ENCODE peak calls at places on chromosomes 1 and 21, in ten cellular contexts. One of them, this sample, is unnamed. For H3K4me1, the result is how much of the 10 kb centered on the place peaks cover.

GRCh38 chr1:230891984-230892383 is 23.7 kb upstream of the C1orf198 start:
- DNase-seq in breast epithelium: no peak
- DNase-seq in right lobe of liver: no peak
- DNase-seq in stomach: no peak
- DNase-seq in heart left ventricle: no peak
- DNase-seq in tibial nerve: no peak
- DNase-seq in ovary: no peak
- DNase-seq in suprapubic skin: no peak
- DNase-seq in adrenal gland: no peak
- DNase-seq in A549: no peak
- DNase-seq in this sample: no peak

GRCh38 chr1:230201445-230201844 is 134.4 kb downstream of the GALNT2 start:
- DNase-seq in breast epithelium: no peak
- DNase-seq in tibial nerve: no peak
- DNase-seq in right lobe of liver: no peak
- DNase-seq in ovary: no peak
- DNase-seq in heart left ventricle: no peak
- DNase-seq in suprapubic skin: no peak
- DNase-seq in stomach: no peak
- DNase-seq in A549: no peak
- DNase-seq in adrenal gland: no peak
- DNase-seq in this sample: no peak

GRCh38 chr1:236753554-236753953 is 41.5 kb upstream of the MTR start:
- DNase-seq in heart left ventricle: no peak
- DNase-seq in adrenal gland: no peak
- DNase-seq in suprapubic skin: no peak
- DNase-seq in stomach: no peak
- DNase-seq in A549: peak
- DNase-seq in ovary: no peak
- DNase-seq in tibial nerve: no peak
- DNase-seq in right lobe of liver: no peak
- DNase-seq in breast epithelium: no peak
- DNase-seq in this sample: peak

GRCh38 chr1:54161495-54162168 is 8.8 kb upstream of the CDCP2 start:
- DNase-seq in right lobe of liver: no peak
- DNase-seq in suprapubic skin: no peak
- DNase-seq in adrenal gland: no peak
- DNase-seq in A549: no peak
- DNase-seq in heart left ventricle: no peak
- DNase-seq in ovary: no peak
- DNase-seq in tibial nerve: no peak
- DNase-seq in stomach: no peak
- DNase-seq in breast epithelium: no peak
- DNase-seq in this sample: no peak

GRCh38 chr1:207026177-207026576 is 6.4 kb downstream of the C1orf116 start:
- DNase-seq in A549: no peak
- DNase-seq in right lobe of liver: no peak
- DNase-seq in suprapubic skin: no peak
- DNase-seq in ovary: no peak
- DNase-seq in heart left ventricle: no peak
- DNase-seq in adrenal gland: no peak
- DNase-seq in breast epithelium: no peak
- DNase-seq in tibial nerve: no peak
- DNase-seq in stomach: no peak
- DNase-seq in this sample: no peak

GRCh38 chr21:39911286-39911685 is 44.0 kb downstream of the PCP4 start:
- DNase-seq in tibial nerve: no peak
- DNase-seq in A549: peak
- DNase-seq in right lobe of liver: no peak
- DNase-seq in adrenal gland: no peak
- DNase-seq in ovary: no peak
- DNase-seq in suprapubic skin: no peak
- DNase-seq in stomach: no peak
- DNase-seq in heart left ventricle: no peak
- DNase-seq in breast epithelium: no peak
- DNase-seq in this sample: no peak

GRCh38 chr1:163703794-163704193 is 382.0 kb downstream of the NUF2 start:
- DNase-seq in ovary: no peak
- DNase-seq in heart left ventricle: no peak
- DNase-seq in breast epithelium: no peak
- DNase-seq in tibial nerve: no peak
- DNase-seq in adrenal gland: no peak
- DNase-seq in suprapubic skin: no peak
- DNase-seq in right lobe of liver: no peak
- DNase-seq in stomach: no peak
- DNase-seq in A549: no peak
- DNase-seq in this sample: no peak

GRCh38 chr1:160330119-160330518 is 12.9 kb downstream of the COPA start:
- DNase-seq in adrenal gland: no peak
- DNase-seq in right lobe of liver: no peak
- DNase-seq in heart left ventricle: no peak
- DNase-seq in ovary: no peak
- DNase-seq in stomach: no peak
- DNase-seq in A549: no peak
- DNase-seq in tibial nerve: no peak
- DNase-seq in suprapubic skin: no peak
- DNase-seq in breast epithelium: no peak
- DNase-seq in this sample: no peak

GRCh38 chr1:203331224-203331623 is 19.7 kb downstream of the FMOD start:
- DNase-seq in adrenal gland: no peak
- DNase-seq in tibial nerve: no peak
- DNase-seq in ovary: no peak
- DNase-seq in stomach: no peak
- DNase-seq in heart left ventricle: no peak
- DNase-seq in right lobe of liver: no peak
- DNase-seq in A549: no peak
- DNase-seq in breast epithelium: no peak
- DNase-seq in suprapubic skin: no peak
- DNase-seq in this sample: no peak

GRCh38 chr1:22849770-22850169 is 122.9 kb downstream of the LACTBL1 start:
- DNase-seq in stomach: no peak
- DNase-seq in suprapubic skin: no peak
- DNase-seq in right lobe of liver: no peak
- DNase-seq in A549: no peak
- DNase-seq in breast epithelium: no peak
- DNase-seq in heart left ventricle: no peak
- DNase-seq in adrenal gland: no peak
- DNase-seq in tibial nerve: no peak
- DNase-seq in ovary: no peak
- DNase-seq in this sample: no peak

DNA sequence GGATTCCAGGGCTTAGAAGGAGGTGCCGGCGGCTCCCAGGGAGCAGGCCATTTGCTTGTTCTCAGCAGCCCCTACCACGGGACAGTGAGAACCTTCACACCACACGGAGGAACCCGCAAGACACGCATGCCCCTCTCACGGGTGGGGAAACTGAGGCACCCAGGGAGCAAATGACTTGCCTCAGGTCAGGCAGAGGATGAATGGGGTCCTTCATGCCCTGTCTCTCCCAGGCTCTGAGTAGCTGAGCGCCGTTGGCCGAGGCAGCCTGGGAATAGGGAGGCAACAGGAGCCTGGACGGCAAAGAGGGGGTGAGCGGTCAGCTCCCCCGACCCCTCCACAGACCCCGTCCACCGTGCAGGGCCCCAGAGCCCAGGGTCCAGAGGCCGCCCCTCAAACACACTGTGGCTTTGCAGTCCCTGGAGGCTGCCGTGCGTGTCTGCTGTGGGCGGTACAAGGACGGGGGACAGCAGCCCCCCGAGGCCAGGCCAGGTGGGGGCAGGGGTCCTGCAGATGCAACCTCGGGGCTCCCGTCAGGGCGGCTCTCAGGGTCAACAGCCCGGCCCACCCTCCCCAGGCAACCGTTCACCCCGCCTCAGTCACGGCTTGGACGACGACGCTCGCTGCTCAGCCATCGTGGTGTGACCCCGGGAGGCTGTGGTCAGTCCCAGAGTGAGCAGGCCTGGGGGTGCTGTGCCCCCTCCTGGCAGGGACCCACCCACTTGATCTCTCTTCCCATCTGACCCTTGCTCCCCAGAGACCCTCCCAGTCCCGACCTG is 15.9 kb upstream of the COL6A2 start:
- DNase-seq in stomach: no peak
- DNase-seq in right lobe of liver: no peak
- DNase-seq in suprapubic skin: no peak
- DNase-seq in adrenal gland: no peak
- DNase-seq in A549: no peak
- DNase-seq in ovary: peak
- DNase-seq in heart left ventricle: no peak
- DNase-seq in breast epithelium: peak
- DNase-seq in tibial nerve: no peak
- DNase-seq in this sample: no peak
- H3K4me1 ChIP-seq in stomach: under half
- H3K4me1 ChIP-seq in right lobe of liver: under half
- H3K4me1 ChIP-seq in suprapubic skin: half or more
- H3K4me1 ChIP-seq in adrenal gland: under half
- H3K4me1 ChIP-seq in A549: under half
- H3K4me1 ChIP-seq in ovary: under half
- H3K4me1 ChIP-seq in heart left ventricle: under half
- H3K4me1 ChIP-seq in breast epithelium: under half
- H3K4me1 ChIP-seq in tibial nerve: under half
- H3K4me1 ChIP-seq in this sample: under half

GRCh38 chr21:43890042-43890441 is 25.0 kb downstream of the AGPAT3 start:
- DNase-seq in tibial nerve: no peak
- DNase-seq in heart left ventricle: no peak
- DNase-seq in stomach: no peak
- DNase-seq in A549: no peak
- DNase-seq in ovary: no peak
- DNase-seq in adrenal gland: no peak
- DNase-seq in right lobe of liver: no peak
- DNase-seq in breast epithelium: no peak
- DNase-seq in suprapubic skin: no peak
- DNase-seq in this sample: no peak

GRCh38 chr21:43892984-43893535 is 28.0 kb downstream of the AGPAT3 start:
- DNase-seq in adrenal gland: no peak
- DNase-seq in stomach: no peak
- DNase-seq in breast epithelium: no peak
- DNase-seq in suprapubic skin: no peak
- DNase-seq in tibial nerve: no peak
- DNase-seq in right lobe of liver: no peak
- DNase-seq in ovary: no peak
- DNase-seq in heart left ventricle: no peak
- DNase-seq in A549: no peak
- DNase-seq in this sample: no peak

GRCh38 chr21:43892334-43892733 is 27.3 kb downstream of the AGPAT3 start:
- DNase-seq in suprapubic skin: no peak
- DNase-seq in stomach: no peak
- DNase-seq in A549: no peak
- DNase-seq in tibial nerve: no peak
- DNase-seq in ovary: no peak
- DNase-seq in right lobe of liver: no peak
- DNase-seq in heart left ventricle: no peak
- DNase-seq in breast epithelium: no peak
- DNase-seq in adrenal gland: no peak
- DNase-seq in this sample: no peak

GRCh38 chr21:43894206-43894577 is 29.2 kb downstream of the AGPAT3 start:
- DNase-seq in adrenal gland: no peak
- DNase-seq in tibial nerve: no peak
- DNase-seq in right lobe of liver: no peak
- DNase-seq in suprapubic skin: no peak
- DNase-seq in breast epithelium: no peak
- DNase-seq in ovary: no peak
- DNase-seq in A549: no peak
- DNase-seq in heart left ventricle: no peak
- DNase-seq in stomach: no peak
- DNase-seq in this sample: no peak

GRCh38 chr21:43893536-43894205 is 28.6 kb downstream of the AGPAT3 start:
- DNase-seq in tibial nerve: no peak
- DNase-seq in suprapubic skin: no peak
- DNase-seq in right lobe of liver: no peak
- DNase-seq in breast epithelium: no peak
- DNase-seq in A549: no peak
- DNase-seq in stomach: peak
- DNase-seq in heart left ventricle: no peak
- DNase-seq in ovary: no peak
- DNase-seq in adrenal gland: no peak
- DNase-seq in this sample: no peak
- TF ChIP-seq POLR2A in tibial nerve: no peak
- TF ChIP-seq POLR2A in suprapubic skin: no peak
- TF ChIP-seq POLR2A in right lobe of liver: no peak
- TF ChIP-seq POLR2A in breast epithelium: no peak
- TF ChIP-seq POLR2A in A549: no peak
- TF ChIP-seq POLR2A in stomach: no peak
- TF ChIP-seq POLR2A in heart left ventricle: no peak
- TF ChIP-seq POLR2A in ovary: no peak
- TF ChIP-seq POLR2A in adrenal gland: no peak
- TF ChIP-seq POLR2A in this sample: no peak

DNA sequence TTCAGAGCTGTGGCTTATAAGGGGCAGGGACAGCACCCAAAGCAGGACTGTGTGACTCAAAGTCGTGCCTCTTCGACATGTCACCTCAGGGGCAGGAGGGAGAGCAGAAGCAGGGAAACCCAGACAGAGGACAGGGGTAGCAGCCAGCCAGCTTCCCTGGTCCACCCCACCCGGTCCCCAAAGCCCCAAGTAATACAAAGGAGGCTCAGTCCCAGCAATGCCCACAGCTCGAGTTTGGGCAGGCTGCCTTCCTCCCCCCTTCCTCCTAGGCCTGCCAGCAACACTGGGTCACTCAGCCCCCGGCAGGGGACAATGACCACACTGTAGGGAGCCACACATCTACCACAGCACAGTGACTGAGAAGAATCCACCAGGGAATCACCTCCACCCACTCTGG is 2.4 kb downstream of the RHOC start:
- DNase-seq in suprapubic skin: no peak
- DNase-seq in right lobe of liver: no peak
- DNase-seq in stomach: no peak
- DNase-seq in breast epithelium: no peak
- DNase-seq in A549: no peak
- DNase-seq in adrenal gland: no peak
- DNase-seq in tibial nerve: no peak
- DNase-seq in ovary: no peak
- DNase-seq in heart left ventricle: no peak
- DNase-seq in this sample: no peak
- TF ChIP-seq CTCF in suprapubic skin: no peak
- TF ChIP-seq CTCF in right lobe of liver: no peak
- TF ChIP-seq CTCF in stomach: no peak
- TF ChIP-seq CTCF in breast epithelium: no peak
- TF ChIP-seq CTCF in A549: no peak
- TF ChIP-seq CTCF in adrenal gland: no peak
- TF ChIP-seq CTCF in tibial nerve: no peak
- TF ChIP-seq CTCF in ovary: no peak
- TF ChIP-seq CTCF in heart left ventricle: no peak
- TF ChIP-seq CTCF in this sample: no peak

DNA sequence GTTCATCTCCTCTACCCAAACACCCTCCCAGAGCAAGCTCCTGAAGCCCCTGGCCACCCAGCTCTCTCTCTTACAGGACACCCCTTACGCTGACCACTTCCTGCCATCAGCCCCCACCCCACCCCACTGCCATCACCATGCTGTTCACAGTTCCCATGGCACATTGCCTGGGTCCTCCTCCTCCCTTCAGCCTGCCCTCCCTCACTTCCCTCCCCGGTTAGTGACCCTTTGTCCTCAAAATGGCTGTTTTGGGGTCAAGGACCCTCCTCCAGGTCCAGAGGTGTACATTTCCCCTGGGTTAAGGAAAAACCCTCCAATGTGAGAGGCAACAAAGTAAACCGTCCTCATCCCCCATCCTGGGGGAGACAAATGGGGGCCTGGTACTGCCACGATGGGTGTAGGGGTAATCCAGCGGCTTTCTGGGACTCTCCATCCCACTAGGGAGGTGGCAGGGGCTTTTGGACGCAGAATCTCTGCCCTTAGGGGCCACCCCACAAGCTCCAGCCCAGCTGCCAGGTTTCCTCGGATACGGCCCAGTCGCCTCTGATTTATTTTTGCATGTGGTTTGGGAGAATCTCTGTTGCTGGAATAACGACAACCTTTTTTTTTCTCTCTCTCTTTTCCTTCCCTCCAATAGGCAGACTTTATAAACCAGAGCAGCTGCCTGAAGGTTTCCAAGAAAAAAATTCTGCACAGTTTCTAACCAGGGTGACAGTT is 8.5 kb downstream of the CAMK2N1 start:
- DNase-seq in right lobe of liver: peak
- DNase-seq in breast epithelium: no peak
- DNase-seq in heart left ventricle: no peak
- DNase-seq in stomach: no peak
- DNase-seq in suprapubic skin: no peak
- DNase-seq in A549: no peak
- DNase-seq in tibial nerve: no peak
- DNase-seq in adrenal gland: peak
- DNase-seq in ovary: peak
- DNase-seq in this sample: peak
- H3K4me1 ChIP-seq in right lobe of liver: under half
- H3K4me1 ChIP-seq in breast epithelium: under half
- H3K4me1 ChIP-seq in heart left ventricle: under half
- H3K4me1 ChIP-seq in stomach: under half
- H3K4me1 ChIP-seq in suprapubic skin: under half
- H3K4me1 ChIP-seq in A549: half or more
- H3K4me1 ChIP-seq in tibial nerve: under half
- H3K4me1 ChIP-seq in adrenal gland: under half
- H3K4me1 ChIP-seq in ovary: under half
- H3K4me1 ChIP-seq in this sample: under half

This sample was measured in testis.